ENCODE peak calls at places on chromosomes 7 and 10, in ten cellular contexts. One of them, this sample, is unnamed.

GRCh38 chr7:121485457-121486243 is 89.5 kb upstream of the FAM3C start:
- DNase-seq in activated T-cell treated with anti-CD3 and anti-CD28 coated beads, Interleukin-2, amount 50 U/mL, for 72 hours: no peak
- DNase-seq in EH: peak; percentile 43
- DNase-seq in upper lobe of right lung: no peak
- DNase-seq in heart left ventricle: peak; percentile 18
- DNase-seq in ACHN: no peak
- DNase-seq in left ventricle myocardium superior: no peak
- DNase-seq in amniotic epithelial cell: no peak
- DNase-seq in amygdala: peak; percentile 15
- DNase-seq in NCI-H1105: no peak
- DNase-seq in this sample: no peak

GRCh38 chr10:86341361-86341811 is 25.2 kb downstream of the GRID1 start:
- DNase-seq in left ventricle myocardium superior: peak; percentile 9
- DNase-seq in amniotic epithelial cell: no peak
- DNase-seq in ACHN: no peak
- DNase-seq in amygdala: no peak
- DNase-seq in heart left ventricle: no peak
- DNase-seq in upper lobe of right lung: peak; percentile 28
- DNase-seq in activated T-cell treated with anti-CD3 and anti-CD28 coated beads, Interleukin-2, amount 50 U/mL, for 72 hours: no peak
- DNase-seq in EH: peak; percentile 52
- DNase-seq in NCI-H1105: no peak
- DNase-seq in this sample: no peak

GRCh38 chr7:69967699-69968450 is 369.6 kb downstream of the AUTS2 start:
- DNase-seq in amygdala: no peak
- DNase-seq in heart left ventricle: no peak
- DNase-seq in activated T-cell treated with anti-CD3 and anti-CD28 coated beads, Interleukin-2, amount 50 U/mL, for 72 hours: no peak
- DNase-seq in left ventricle myocardium superior: no peak
- DNase-seq in ACHN: no peak
- DNase-seq in amniotic epithelial cell: no peak
- DNase-seq in NCI-H1105: no peak
- DNase-seq in EH: no peak
- DNase-seq in upper lobe of right lung: no peak
- DNase-seq in this sample: no peak

GRCh38 chr10:133067152-133068090 is 20.3 kb upstream of the ADGRA1 start:
- DNase-seq in ACHN: no peak
- DNase-seq in upper lobe of right lung: no peak
- DNase-seq in EH: no peak
- DNase-seq in heart left ventricle: no peak
- DNase-seq in left ventricle myocardium superior: no peak
- DNase-seq in activated T-cell treated with anti-CD3 and anti-CD28 coated beads, Interleukin-2, amount 50 U/mL, for 72 hours: no peak
- DNase-seq in amniotic epithelial cell: no peak
- DNase-seq in NCI-H1105: no peak
- DNase-seq in amygdala: no peak
- DNase-seq in this sample: no peak

GRCh38 chr10:110527731-110528171 is 30.0 kb downstream of the DUSP5 start:
- DNase-seq in heart left ventricle: no peak
- DNase-seq in amygdala: no peak
- DNase-seq in left ventricle myocardium superior: no peak
- DNase-seq in activated T-cell treated with anti-CD3 and anti-CD28 coated beads, Interleukin-2, amount 50 U/mL, for 72 hours: no peak
- DNase-seq in ACHN: no peak
- DNase-seq in amniotic epithelial cell: no peak
- DNase-seq in NCI-H1105: no peak
- DNase-seq in EH: peak; percentile 73
- DNase-seq in upper lobe of right lung: no peak
- DNase-seq in this sample: peak; percentile 28

GRCh38 chr7:130276796-130277762 is 10.4 kb downstream of the CPA2 start:
- DNase-seq in amniotic epithelial cell: peak; percentile 84
- DNase-seq in activated T-cell treated with anti-CD3 and anti-CD28 coated beads, Interleukin-2, amount 50 U/mL, for 72 hours: peak; percentile 50
- DNase-seq in NCI-H1105: no peak
- DNase-seq in upper lobe of right lung: no peak
- DNase-seq in heart left ventricle: no peak
- DNase-seq in EH: peak; percentile 66
- DNase-seq in amygdala: no peak
- DNase-seq in ACHN: no peak
- DNase-seq in left ventricle myocardium superior: no peak
- DNase-seq in this sample: no peak

GRCh38 chr10:45500304-45500703 is 126.3 kb downstream of the ALOX5 start:
- DNase-seq in left ventricle myocardium superior: no peak
- DNase-seq in activated T-cell treated with anti-CD3 and anti-CD28 coated beads, Interleukin-2, amount 50 U/mL, for 72 hours: no peak
- DNase-seq in upper lobe of right lung: no peak
- DNase-seq in amniotic epithelial cell: no peak
- DNase-seq in EH: no peak
- DNase-seq in ACHN: no peak
- DNase-seq in heart left ventricle: no peak
- DNase-seq in NCI-H1105: no peak
- DNase-seq in amygdala: no peak
- DNase-seq in this sample: no peak

GRCh38 chr10:79412516-79412915 is 32.9 kb downstream of the ZCCHC24 start:
- DNase-seq in upper lobe of right lung: no peak
- DNase-seq in heart left ventricle: no peak
- DNase-seq in activated T-cell treated with anti-CD3 and anti-CD28 coated beads, Interleukin-2, amount 50 U/mL, for 72 hours: no peak
- DNase-seq in NCI-H1105: no peak
- DNase-seq in amniotic epithelial cell: no peak
- DNase-seq in left ventricle myocardium superior: no peak
- DNase-seq in EH: no peak
- DNase-seq in ACHN: no peak
- DNase-seq in amygdala: no peak
- DNase-seq in this sample: no peak

GRCh38 chr10:62689712-62690111 is 114.8 kb upstream of the ADO start:
- DNase-seq in EH: no peak
- DNase-seq in amniotic epithelial cell: no peak
- DNase-seq in ACHN: no peak
- DNase-seq in NCI-H1105: no peak
- DNase-seq in upper lobe of right lung: no peak
- DNase-seq in amygdala: no peak
- DNase-seq in left ventricle myocardium superior: no peak
- DNase-seq in heart left ventricle: no peak
- DNase-seq in activated T-cell treated with anti-CD3 and anti-CD28 coated beads, Interleukin-2, amount 50 U/mL, for 72 hours: no peak
- DNase-seq in this sample: no peak

GRCh38 chr10:88881335-88881734 is 1.3 kb downstream of the STAMBPL1 start:
- DNase-seq in upper lobe of right lung: no peak
- DNase-seq in amygdala: no peak
- DNase-seq in amniotic epithelial cell: peak; percentile 24
- DNase-seq in ACHN: peak; percentile 39
- DNase-seq in NCI-H1105: no peak
- DNase-seq in EH: no peak
- DNase-seq in heart left ventricle: no peak
- DNase-seq in left ventricle myocardium superior: no peak
- DNase-seq in activated T-cell treated with anti-CD3 and anti-CD28 coated beads, Interleukin-2, amount 50 U/mL, for 72 hours: no peak
- DNase-seq in this sample: no peak

GRCh38 chr7:91291302-91291701 is 27.1 kb downstream of the FZD1 start:
- DNase-seq in ACHN: no peak
- DNase-seq in EH: no peak
- DNase-seq in upper lobe of right lung: no peak
- DNase-seq in activated T-cell treated with anti-CD3 and anti-CD28 coated beads, Interleukin-2, amount 50 U/mL, for 72 hours: no peak
- DNase-seq in heart left ventricle: no peak
- DNase-seq in amygdala: no peak
- DNase-seq in NCI-H1105: no peak
- DNase-seq in left ventricle myocardium superior: no peak
- DNase-seq in amniotic epithelial cell: no peak
- DNase-seq in this sample: no peak

GRCh38 chr10:127158663-127159062 is 37.7 kb downstream of the INSYN2A start:
- DNase-seq in EH: peak; percentile 7
- DNase-seq in activated T-cell treated with anti-CD3 and anti-CD28 coated beads, Interleukin-2, amount 50 U/mL, for 72 hours: no peak
- DNase-seq in amygdala: no peak
- DNase-seq in upper lobe of right lung: no peak
- DNase-seq in NCI-H1105: no peak
- DNase-seq in heart left ventricle: no peak
- DNase-seq in left ventricle myocardium superior: no peak
- DNase-seq in ACHN: no peak
- DNase-seq in amniotic epithelial cell: no peak
- DNase-seq in this sample: no peak

GRCh38 chr10:75029420-75029819 is 82.0 kb upstream of the SAMD8 start:
- DNase-seq in amygdala: no peak
- DNase-seq in left ventricle myocardium superior: no peak
- DNase-seq in heart left ventricle: no peak
- DNase-seq in amniotic epithelial cell: no peak
- DNase-seq in EH: no peak
- DNase-seq in ACHN: no peak
- DNase-seq in upper lobe of right lung: no peak
- DNase-seq in NCI-H1105: no peak
- DNase-seq in activated T-cell treated with anti-CD3 and anti-CD28 coated beads, Interleukin-2, amount 50 U/mL, for 72 hours: no peak
- DNase-seq in this sample: no peak

GRCh38 chr7:39910108-39910869 is 39.8 kb upstream of the CDK13 start:
- DNase-seq in amygdala: no peak
- DNase-seq in left ventricle myocardium superior: no peak
- DNase-seq in upper lobe of right lung: no peak
- DNase-seq in NCI-H1105: no peak
- DNase-seq in EH: peak; percentile 56
- DNase-seq in activated T-cell treated with anti-CD3 and anti-CD28 coated beads, Interleukin-2, amount 50 U/mL, for 72 hours: no peak
- DNase-seq in amniotic epithelial cell: peak; percentile 45
- DNase-seq in heart left ventricle: no peak
- DNase-seq in ACHN: no peak
- DNase-seq in this sample: no peak

GRCh38 chr10:87651801-87652200 is 7.9 kb upstream of the PAPSS2 start:
- DNase-seq in left ventricle myocardium superior: no peak
- DNase-seq in amygdala: no peak
- DNase-seq in heart left ventricle: no peak
- DNase-seq in amniotic epithelial cell: no peak
- DNase-seq in upper lobe of right lung: no peak
- DNase-seq in ACHN: no peak
- DNase-seq in NCI-H1105: no peak
- DNase-seq in activated T-cell treated with anti-CD3 and anti-CD28 coated beads, Interleukin-2, amount 50 U/mL, for 72 hours: no peak
- DNase-seq in EH: no peak
- DNase-seq in this sample: no peak

GRCh38 chr7:30933124-30933893 is 21.7 kb downstream of the AQP1 start:
- DNase-seq in heart left ventricle: no peak
- DNase-seq in left ventricle myocardium superior: no peak
- DNase-seq in ACHN: no peak
- DNase-seq in amniotic epithelial cell: no peak
- DNase-seq in activated T-cell treated with anti-CD3 and anti-CD28 coated beads, Interleukin-2, amount 50 U/mL, for 72 hours: no peak
- DNase-seq in NCI-H1105: no peak
- DNase-seq in EH: no peak
- DNase-seq in amygdala: no peak
- DNase-seq in upper lobe of right lung: peak; percentile 53
- DNase-seq in this sample: no peak

GRCh38 chr10:19702215-19702614 is 114.0 kb upstream of the PLXDC2 start:
- DNase-seq in ACHN: peak; percentile 64
- DNase-seq in amygdala: no peak
- DNase-seq in EH: peak; percentile 5
- DNase-seq in upper lobe of right lung: no peak
- DNase-seq in left ventricle myocardium superior: no peak
- DNase-seq in NCI-H1105: no peak
- DNase-seq in heart left ventricle: no peak
- DNase-seq in activated T-cell treated with anti-CD3 and anti-CD28 coated beads, Interleukin-2, amount 50 U/mL, for 72 hours: no peak
- DNase-seq in amniotic epithelial cell: peak; percentile 77
- DNase-seq in this sample: peak; percentile 68

GRCh38 chr7:79436378-79436777 is 17.1 kb downstream of the MAGI2 start:
- DNase-seq in amygdala: no peak
- DNase-seq in upper lobe of right lung: no peak
- DNase-seq in NCI-H1105: no peak
- DNase-seq in EH: peak; percentile 61
- DNase-seq in heart left ventricle: no peak
- DNase-seq in ACHN: no peak
- DNase-seq in activated T-cell treated with anti-CD3 and anti-CD28 coated beads, Interleukin-2, amount 50 U/mL, for 72 hours: no peak
- DNase-seq in left ventricle myocardium superior: no peak
- DNase-seq in amniotic epithelial cell: peak; percentile 17
- DNase-seq in this sample: no peak

GRCh38 chr10:123140164-123140982 is 4.6 kb downstream of the HMX3 start:
- DNase-seq in heart left ventricle: no peak
- DNase-seq in EH: no peak
- DNase-seq in NCI-H1105: no peak
- DNase-seq in amniotic epithelial cell: no peak
- DNase-seq in upper lobe of right lung: no peak
- DNase-seq in left ventricle myocardium superior: no peak
- DNase-seq in amygdala: no peak
- DNase-seq in activated T-cell treated with anti-CD3 and anti-CD28 coated beads, Interleukin-2, amount 50 U/mL, for 72 hours: no peak
- DNase-seq in ACHN: no peak
- DNase-seq in this sample: no peak

This sample was measured in RCC 7860.